ENCODE peak calls at places on chromosome 21, in nine cellular contexts. S is body of pancreas, M is GM12865, F is ovary, C is foreskin fibroblast, Y is WTC11, A is mesothelial cell of epicardium, X is cardiac fibroblast, B is SK-N-SH. T is an unnamed sample.

GRCh38 chr21:19508442-19508841 is 1104.9 kb upstream of the TMPRSS15 start:
- DNase-seq in S (no peak), M (no peak), F (no peak), C (no peak), Y (no peak), A (no peak), X (no peak), B (no peak), T (no peak)

GRCh38 chr21:37153935-37154350 is 80.9 kb downstream of the TTC3 start:
- DNase-seq in S (no peak), M (no peak), F (peak), C (no peak), Y (no peak), A (no peak), X (peak), B (no peak), T (no peak)

GRCh38 chr21:37367301-37367757 is 756 bp downstream of the DYRK1A start:
- DNase-seq in S (peak), M (no peak), F (no peak), C (no peak), Y (no peak), A (no peak), X (no peak), B (peak), T (peak)

GRCh38 chr21:38768385-38769071 is 37.2 kb upstream of the ETS2 start:
- DNase-seq in S (no peak), M (peak), F (no peak), C (peak), Y (no peak), A (no peak), X (peak), B (no peak), T (peak)

GRCh38 chr21:18951291-18952038 is 547.9 kb upstream of the TMPRSS15 start:
- DNase-seq in S (no peak), M (peak), F (no peak), C (no peak), Y (peak), A (no peak), X (no peak), B (peak), T (no peak)

GRCh38 chr21:37463083-37463780 is 96.7 kb downstream of the DYRK1A start:
- DNase-seq in S (no peak), M (peak), F (no peak), C (peak), Y (no peak), A (no peak), X (peak), B (peak), T (peak)

GRCh38 chr21:38134084-38134873 is 122.5 kb upstream of the KCNJ15 start:
- DNase-seq in S (no peak), M (no peak), F (no peak), C (no peak), Y (no peak), A (no peak), X (no peak), B (no peak), T (no peak)

GRCh38 chr21:40425981-40426380 is 421.0 kb downstream of the DSCAM start:
- DNase-seq in S (no peak), M (no peak), F (no peak), C (no peak), Y (no peak), A (no peak), X (no peak), B (peak), T (no peak)

GRCh38 chr21:15730484-15731242 is 881 bp downstream of the USP25 start:
- DNase-seq in S (no peak), M (peak), F (no peak), C (no peak), Y (no peak), A (no peak), X (no peak), B (no peak), T (peak)

GRCh38 chr21:38121888-38122705 is 134.7 kb upstream of the KCNJ15 start:
- DNase-seq in S (no peak), M (no peak), F (no peak), C (no peak), Y (no peak), A (no peak), X (no peak), B (no peak), T (no peak)

GRCh38 chr21:20445971-20446370 is 552.2 kb upstream of the NCAM2 start:
- DNase-seq in S (no peak), M (no peak), F (no peak), C (no peak), Y (no peak), A (no peak), X (no peak), B (no peak), T (no peak)

GRCh38 chr21:35102488-35103407 is 53.6 kb upstream of the RUNX1 start:
- DNase-seq in S (no peak), M (peak), F (no peak), C (no peak), Y (no peak), A (no peak), X (no peak), B (no peak), T (peak)

GRCh38 chr21:29419422-29419821 is 120.7 kb downstream of the BACH1 start:
- DNase-seq in S (no peak), M (no peak), F (no peak), C (no peak), Y (no peak), A (no peak), X (no peak), B (no peak), T (no peak)

GRCh38 chr21:31220567-31220966 is 123.5 kb downstream of the TIAM1 start:
- DNase-seq in S (no peak), M (no peak), F (no peak), C (peak), Y (no peak), A (no peak), X (peak), B (no peak), T (no peak)

GRCh38 chr21:40016667-40017066 is 149.4 kb downstream of the PCP4 start:
- DNase-seq in S (no peak), M (no peak), F (no peak), C (no peak), Y (no peak), A (peak), X (no peak), B (no peak), T (no peak)

GRCh38 chr21:33899199-33899598 is 16.4 kb downstream of the ATP5PO start:
- DNase-seq in S (no peak), M (no peak), F (no peak), C (no peak), Y (no peak), A (no peak), X (no peak), B (no peak), T (no peak)

GRCh38 chr21:33898546-33898945 is 17.1 kb downstream of the ATP5PO start:
- DNase-seq in S (no peak), M (no peak), F (no peak), C (no peak), Y (no peak), A (no peak), X (no peak), B (no peak), T (no peak)

GRCh38 chr21:33902349-33902748 is 13.3 kb downstream of the ATP5PO start:
- DNase-seq in S (no peak), M (no peak), F (no peak), C (no peak), Y (no peak), A (no peak), X (no peak), B (no peak), T (no peak)

GRCh38 chr21:33904041-33904440 is 11.6 kb downstream of the ATP5PO start:
- DNase-seq in S (no peak), M (no peak), F (peak), C (no peak), Y (no peak), A (no peak), X (no peak), B (no peak), T (no peak)

DNA sequence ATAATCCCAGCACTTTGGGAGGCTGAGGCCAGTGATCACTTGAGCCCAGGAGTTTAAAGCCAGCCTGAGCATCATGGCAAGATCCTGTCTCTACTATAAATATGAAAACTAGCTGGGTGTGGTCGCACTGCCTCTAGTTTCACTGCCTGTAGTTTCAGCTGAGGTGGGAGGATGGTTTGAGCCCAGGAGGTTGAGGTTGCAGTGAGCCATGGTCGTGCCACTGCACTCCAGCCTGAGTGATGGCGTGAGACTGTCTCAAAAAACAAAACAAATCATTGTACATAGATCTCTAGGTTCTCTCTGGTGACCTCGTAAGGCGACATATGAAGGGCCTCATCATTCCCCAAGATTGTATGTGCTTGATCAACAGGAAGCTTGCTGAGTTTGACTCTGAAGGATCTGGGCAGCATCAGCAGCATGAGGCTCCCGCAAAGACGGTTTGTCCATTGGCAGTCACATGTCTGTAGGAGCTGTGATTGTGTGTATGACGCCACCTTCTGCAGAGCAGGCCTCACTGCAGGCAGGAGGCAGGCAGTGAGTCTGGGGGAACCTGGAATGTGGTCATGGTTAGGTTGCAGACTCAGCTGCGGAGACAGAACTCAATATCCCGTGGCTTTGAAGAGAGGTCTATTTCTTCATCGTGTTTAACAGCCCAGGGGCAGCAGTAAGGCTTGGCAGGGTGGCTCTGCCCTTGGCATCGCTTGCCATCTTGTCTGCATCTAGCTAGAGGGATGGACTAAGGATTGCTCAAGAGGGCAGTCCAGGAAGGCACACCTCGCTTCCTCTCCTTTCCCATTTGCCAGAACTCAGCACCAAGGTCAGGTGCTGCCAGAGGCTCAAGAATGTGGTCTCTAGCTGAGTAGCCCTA is 13.9 kb downstream of the ATP5PO start:
- DNase-seq in S (no peak), M (peak), F (no peak), C (peak), Y (peak), A (no peak), X (peak), B (peak), T (no peak)
- TF ChIP-seq CTCF in S (no peak), M (peak), F (no peak), C (peak), Y (peak), A (no peak), X (peak), B (peak), T (peak)

GRCh38 chr21:25867041-25867440 is 132.3 kb downstream of the GABPA start:
- DNase-seq in S (no peak), M (no peak), F (no peak), C (no peak), Y (no peak), A (no peak), X (no peak), B (peak), T (no peak)

GRCh38 chr21:25870084-25870483 is 135.3 kb downstream of the GABPA start:
- DNase-seq in S (no peak), M (no peak), F (no peak), C (no peak), Y (no peak), A (no peak), X (no peak), B (no peak), T (no peak)

GRCh38 chr21:25871566-25871965 is 136.8 kb downstream of the GABPA start:
- DNase-seq in S (no peak), M (peak), F (no peak), C (no peak), Y (peak), A (no peak), X (no peak), B (no peak), T (no peak)

DNA sequence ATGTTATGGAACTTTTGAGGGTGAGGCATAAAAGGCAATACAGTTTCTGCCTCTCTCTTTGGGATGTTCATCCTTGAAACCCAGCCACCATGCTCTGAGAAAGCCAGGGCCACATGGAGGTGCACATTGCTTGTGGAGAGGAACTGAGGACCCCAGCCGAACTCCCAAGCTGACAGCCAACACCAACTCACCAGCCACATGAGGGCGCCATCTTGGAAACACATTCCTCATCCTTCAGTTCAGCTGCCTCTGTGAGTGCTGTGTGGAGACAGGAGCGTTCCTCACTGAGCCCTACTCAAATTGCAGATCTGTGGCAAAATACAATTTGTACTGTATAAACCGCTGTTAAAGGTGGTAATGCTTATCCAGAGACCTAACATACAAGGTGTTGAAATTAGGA is 137.5 kb downstream of the GABPA start:
- DNase-seq in S (no peak), M (no peak), F (no peak), C (no peak), Y (peak), A (no peak), X (no peak), B (no peak), T (no peak)
- TF ChIP-seq CTCF in S (no peak), M (no peak), F (no peak), C (no peak), Y (peak), A (no peak), X (no peak), B (peak), T (no peak)

GRCh38 chr21:41668051-41668541 is 98.8 kb downstream of the RIPK4 start:
- DNase-seq in S (no peak), M (no peak), F (no peak), C (no peak), Y (no peak), A (no peak), X (no peak), B (no peak), T (no peak)
- TF ChIP-seq CTCF in S (no peak), M (no peak), F (no peak), C (no peak), Y (no peak), A (no peak), X (no peak), B (no peak), T (no peak)

DNA sequence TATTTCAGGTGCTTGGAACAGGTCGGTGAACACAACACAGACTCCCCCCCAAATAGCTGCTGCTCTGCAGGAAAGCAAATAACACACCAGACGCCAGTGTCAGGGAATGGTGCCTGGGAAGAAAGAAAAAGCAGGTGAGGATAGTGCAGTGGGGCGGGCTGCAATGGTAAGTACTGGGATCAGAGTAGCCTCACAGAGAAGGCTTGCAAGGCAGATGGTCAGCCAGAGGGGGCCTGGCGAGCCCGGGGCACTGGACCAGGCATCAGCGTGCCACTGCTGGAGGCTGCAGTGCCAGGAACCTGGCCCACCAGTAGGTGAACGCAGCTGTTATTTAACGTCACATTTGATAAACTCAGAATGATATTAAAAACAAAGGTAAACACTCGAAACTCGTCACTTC is 60.0 kb downstream of the POFUT2 start:
- DNase-seq in S (no peak), M (no peak), F (no peak), C (no peak), Y (no peak), A (no peak), X (no peak), B (peak), T (no peak)
- TF ChIP-seq CTCF in S (no peak), M (no peak), F (no peak), C (no peak), Y (no peak), A (no peak), X (peak), B (peak), T (no peak)

DNA sequence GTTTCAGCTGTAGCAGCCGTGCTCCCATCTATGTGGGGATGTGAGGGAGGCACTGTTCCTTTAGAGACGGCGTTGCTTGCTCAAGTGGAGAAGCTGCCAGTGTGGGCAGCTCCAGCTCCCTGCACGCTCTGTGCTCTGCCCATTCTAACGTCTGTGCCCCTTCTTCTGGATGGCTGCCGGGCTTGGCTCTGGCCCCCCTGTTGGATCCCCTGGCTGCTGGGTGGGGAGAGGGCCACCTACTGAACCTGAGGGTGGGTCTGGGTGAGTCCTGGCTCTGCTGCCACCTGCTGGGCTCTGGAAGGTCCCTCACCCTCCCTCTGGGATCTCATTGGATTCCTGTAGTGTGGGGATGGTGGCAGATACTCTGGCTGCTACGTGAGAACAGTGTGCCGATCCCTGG is 5.0 kb downstream of the PFKL start:
- DNase-seq in S (no peak), M (peak), F (peak), C (peak), Y (peak), A (peak), X (peak), B (peak), T (peak)
- TF ChIP-seq CTCF in S (peak), M (peak), F (peak), C (peak), Y (peak), A (peak), X (peak), B (peak), T (peak)

DNA sequence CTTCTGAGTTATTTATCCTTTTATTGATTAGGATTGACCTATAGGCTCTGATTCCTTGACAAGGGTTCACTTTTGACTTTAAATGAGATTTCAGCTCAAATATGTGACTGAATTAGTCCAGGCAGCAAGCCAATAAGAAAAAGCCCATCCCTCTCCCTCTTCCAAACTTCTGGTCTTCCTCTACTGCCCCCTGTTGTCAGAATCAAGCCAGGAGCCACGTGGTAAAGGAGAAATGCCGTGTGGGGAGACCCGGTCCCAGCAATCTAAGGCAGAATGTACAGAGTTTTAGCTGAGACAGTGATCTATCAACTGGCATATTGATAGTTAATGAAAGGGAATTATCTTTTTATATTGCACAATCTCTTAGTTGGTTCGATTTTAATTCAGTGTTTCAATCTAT is 5.2 kb downstream of the ADAMTS5 start:
- DNase-seq in S (no peak), M (no peak), F (peak), C (peak), Y (peak), A (no peak), X (no peak), B (peak), T (no peak)
- TF ChIP-seq CTCF in S (peak), M (no peak), F (no peak), C (no peak), Y (peak), A (no peak), X (peak), B (peak), T (no peak)